ENCODE peak calls at places on chromosomes 16 and 17, in seven cellular contexts. P is HL-60; X is fibroblast of pulmonary artery; J is lung; A is tibial nerve; K is CD8-positive, alpha-beta T cell; M is PC-3. L is an unnamed sample.

GRCh38 chr17:50627386-50627781 is 7.3 kb upstream of the ABCC3 start:
- DNase-seq in X (no peak), J (no peak), A (no peak), K (no peak), M (no peak), P (no peak), L (no peak)

GRCh38 chr16:22816475-22816874 is 2.5 kb downstream of the HS3ST2 start:
- DNase-seq in J (no peak), P (no peak), A (no peak), X (no peak), K (no peak), M (peak), L (no peak)

GRCh38 chr17:73645050-73645871 is 1.0 kb upstream of the SDK2 start:
- DNase-seq in J (no peak), P (peak), K (peak), X (peak), M (no peak), A (no peak), L (peak)

GRCh38 chr16:88979616-88980015 is 2.6 kb upstream of the CBFA2T3 start:
- DNase-seq in X (no peak), K (no peak), P (no peak), A (no peak), M (no peak), J (no peak), L (no peak)

GRCh38 chr17:58487589-58488427 is at the start of gene HSF5:
- DNase-seq in X (peak), M (no peak), P (no peak), K (peak), A (no peak), J (no peak), L (no peak)

GRCh38 chr17:74584307-74584706 is 7.8 kb downstream of the CD300LD start:
- DNase-seq in A (no peak), X (no peak), M (no peak), K (no peak), P (no peak), J (no peak), L (no peak)

GRCh38 chr17:57861737-57862409 is 12.0 kb upstream of the MRPS23 start:
- DNase-seq in J (peak), A (peak), P (no peak), K (no peak), X (no peak), M (peak), L (peak)

GRCh38 chr17:79676796-79677195 is 53.9 kb upstream of the ENPP7 start:
- DNase-seq in A (no peak), P (no peak), J (no peak), K (no peak), X (no peak), M (no peak), L (no peak)

GRCh38 chr17:8125196-8125946 is 1.5 kb upstream of the HES7 start:
- DNase-seq in X (peak), J (peak), P (peak), K (peak), M (peak), A (peak), L (peak)

GRCh38 chr16:58582133-58582532 is 47.5 kb downstream of the CNOT1 start:
- DNase-seq in A (no peak), J (no peak), K (no peak), X (no peak), M (no peak), P (no peak), L (no peak)

GRCh38 chr16:88965826-88966480 is 11.1 kb downstream of the CBFA2T3 start:
- DNase-seq in X (no peak), P (no peak), M (no peak), J (no peak), A (no peak), K (peak), L (no peak)

GRCh38 chr16:19115148-19116021 is 1.6 kb downstream of the ITPRIPL2 start:
- DNase-seq in J (no peak), A (no peak), K (no peak), X (no peak), P (no peak), M (no peak), L (no peak)
- TF ChIP-seq CTCF in J (no peak), A (no peak), K (no peak), X (peak), P (no peak), M (peak), L (no peak)

GRCh38 chr17:70123193-70123592 is 46.1 kb upstream of the KCNJ2 start:
- DNase-seq in K (no peak), M (peak), A (no peak), P (peak), J (no peak), X (no peak), L (no peak)

GRCh38 chr17:70128727-70129238 is 40.5 kb upstream of the KCNJ2 start:
- DNase-seq in A (no peak), P (no peak), X (no peak), J (no peak), K (no peak), M (no peak), L (no peak)

GRCh38 chr17:70127221-70127873 is 42.0 kb upstream of the KCNJ2 start:
- DNase-seq in J (no peak), A (no peak), M (peak), P (no peak), K (no peak), X (no peak), L (no peak)

GRCh38 chr17:70121136-70121535 is 46.1 kb downstream of the KCNJ16 start:
- DNase-seq in K (no peak), P (no peak), A (no peak), J (no peak), X (peak), M (no peak), L (no peak)

DNA sequence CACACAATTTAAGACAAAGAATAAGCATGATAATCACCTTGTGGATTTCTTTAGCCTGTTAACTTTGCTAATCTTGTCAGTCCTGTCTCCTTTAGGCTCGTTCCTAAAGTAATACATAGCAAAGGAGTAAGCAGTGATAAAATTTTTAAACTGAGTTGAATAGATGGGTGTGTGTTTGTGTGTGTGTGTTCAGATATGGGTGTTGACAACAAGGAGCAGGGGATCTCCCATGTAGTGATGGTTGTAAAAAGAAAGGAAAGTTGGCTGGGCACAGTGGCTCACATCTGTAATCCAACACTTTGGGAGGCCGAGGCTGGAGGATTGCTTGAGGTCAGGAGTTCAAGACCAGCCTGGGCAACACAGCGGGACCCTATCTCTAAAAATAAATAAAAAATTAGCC is 44.6 kb upstream of the KCNJ2 start:
- DNase-seq in M (no peak), K (no peak), P (no peak), X (no peak), J (no peak), A (no peak), L (no peak)
- TF ChIP-seq CTCF in M (no peak), K (no peak), P (no peak), X (no peak), J (no peak), A (no peak), L (no peak)

DNA sequence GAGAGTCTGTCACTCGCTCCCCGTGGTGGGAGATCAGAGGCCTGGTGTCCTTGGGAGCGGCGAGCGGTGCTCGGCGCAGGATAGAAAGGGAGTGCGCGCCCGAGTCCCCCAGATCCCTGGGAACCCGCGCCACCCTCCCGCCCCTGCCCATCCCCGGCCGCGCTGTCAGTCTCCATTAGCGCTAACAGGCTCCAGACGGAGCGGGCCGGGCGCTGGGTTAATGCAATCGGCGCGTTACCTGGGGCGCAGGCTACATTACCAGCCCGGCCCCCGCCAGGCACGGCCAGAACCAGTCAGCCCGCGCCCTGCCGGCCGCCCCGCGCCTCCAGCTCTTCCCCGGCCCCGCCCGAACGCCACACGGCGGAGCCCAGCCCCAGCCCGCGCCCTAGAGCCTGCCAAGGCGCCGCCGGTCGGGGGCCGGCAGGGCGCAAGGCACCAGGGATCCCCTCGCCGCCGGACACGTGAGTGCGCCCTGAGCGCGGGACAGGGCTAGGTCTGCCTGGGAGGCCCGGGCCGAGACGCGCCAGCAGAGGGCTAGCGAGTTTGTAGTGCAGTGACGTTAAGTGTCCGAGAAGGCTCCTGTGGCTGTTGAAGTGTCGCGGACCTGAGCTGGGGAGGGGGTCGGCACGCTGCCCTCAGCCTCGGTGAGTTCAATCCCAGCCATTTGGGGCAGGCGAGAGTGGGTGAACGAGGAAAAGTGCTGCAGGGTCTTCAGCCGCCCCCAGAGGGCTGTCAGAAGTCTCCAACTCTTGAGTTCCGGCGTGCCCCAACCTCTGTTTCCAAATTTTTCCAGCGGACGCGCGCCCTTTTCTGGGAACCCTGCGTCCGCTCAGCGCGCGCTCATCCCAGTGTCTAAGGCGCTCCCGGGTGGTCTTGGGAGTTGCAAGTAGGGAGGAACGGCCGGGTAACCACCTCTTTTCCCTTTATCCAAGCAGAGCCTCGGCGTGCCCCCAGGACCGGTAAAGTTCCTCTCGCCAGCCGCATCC is at the start of gene SLC6A2:
- DNase-seq in X (no peak), K (no peak), A (no peak), P (no peak), J (no peak), M (no peak), L (peak)
- TF ChIP-seq CTCF in X (no peak), K (no peak), A (no peak), P (no peak), J (no peak), M (no peak), L (peak)

GRCh38 chr16:318628-319027 is 33.9 kb downstream of the AXIN1 start:
- DNase-seq in A (no peak), J (no peak), X (no peak), P (no peak), K (no peak), M (no peak), L (peak)
- TF ChIP-seq CTCF in A (no peak), J (no peak), X (no peak), P (no peak), K (no peak), M (peak), L (peak)

L was measured in nephron progenitor cell.